ENCODE peak calls at places on chromosomes 4 and X, in seven cellular contexts. G is K562, Q is HCT116, I is GM12878, R is SK-N-SH, V is H1, A is HepG2. U is an unnamed sample.

GRCh38 chr4:95547708-95548471 is 883 bp downstream of the UNC5C start:
- DNase-seq in G (no peak), A (no peak), I (no peak), R (no peak), Q (no peak), V (no peak), U (no peak)

GRCh38 chr4:101055392-101055791 is 291.9 kb downstream of the PPP3CA start:
- DNase-seq in A (no peak), V (no peak), I (no peak), G (no peak), R (no peak), Q (no peak), U (no peak)

GRCh38 chr4:5050520-5050955 is 742 bp upstream of the STK32B start:
- DNase-seq in G (peak; percentile 77), Q (peak; percentile 34), R (peak; percentile 88), V (peak; percentile 53), I (no peak), A (peak; percentile 46), U (peak; percentile 84)

GRCh38 chr4:6087669-6088068 is 69.4 kb upstream of the C4orf50 start:
- DNase-seq in V (peak; percentile 59), A (peak; percentile 39), R (peak; percentile 73), I (no peak), Q (peak; percentile 51), G (peak; percentile 15), U (peak; percentile 74)

GRCh38 chr4:94880976-94881375 is 123.2 kb downstream of the BMPR1B start:
- DNase-seq in I (no peak), V (no peak), A (no peak), Q (no peak), G (no peak), R (no peak), U (no peak)

GRCh38 chrX:46758163-46758955 is 559 bp downstream of the SLC9A7 start:
- DNase-seq in I (no peak), G (no peak), V (no peak), Q (no peak), R (peak; percentile 5), A (no peak), U (no peak)

GRCh38 chrX:11619426-11619825 is 46.3 kb downstream of the ARHGAP6 start:
- DNase-seq in G (no peak), A (no peak), R (no peak), V (no peak), Q (no peak), I (no peak), U (no peak)

GRCh38 chrX:123175366-123176122 is 8.5 kb upstream of the GRIA3 start:
- DNase-seq in R (no peak), V (no peak), A (no peak), G (no peak), Q (no peak), I (no peak), U (no peak)

GRCh38 chrX:153970398-153971123 is 1.1 kb downstream of the HCFC1 start:
- DNase-seq in Q (no peak), I (no peak), V (no peak), R (peak; percentile 77), G (peak; percentile 69), A (peak; percentile 29), U (peak; percentile 32)

GRCh38 chr4:106694232-106694631 is 325.7 kb upstream of the GIMD1 start:
- DNase-seq in G (no peak), I (no peak), A (no peak), R (no peak), V (no peak), Q (no peak), U (no peak)

GRCh38 chr4:148764720-148765119 is 322.5 kb upstream of the NR3C2 start:
- DNase-seq in V (no peak), Q (no peak), G (no peak), I (no peak), A (no peak), R (no peak), U (no peak)

GRCh38 chrX:17637235-17637634 is 100.1 kb upstream of the SCML1 start:
- DNase-seq in Q (no peak), G (no peak), A (no peak), R (no peak), I (no peak), V (no peak), U (no peak)

GRCh38 chr4:6495296-6495590 is 22.8 kb upstream of the PPP2R2C start:
- DNase-seq in G (no peak), Q (no peak), R (no peak), I (no peak), A (no peak), V (no peak), U (no peak)

GRCh38 chrX:110989869-110990268 is 106.1 kb upstream of the PAK3 start:
- DNase-seq in Q (no peak), I (no peak), G (no peak), V (no peak), R (no peak), A (no peak), U (no peak)

GRCh38 chrX:110989447-110989846 is 106.5 kb upstream of the PAK3 start:
- DNase-seq in A (no peak), Q (no peak), V (no peak), R (no peak), G (no peak), I (no peak), U (no peak)

GRCh38 chrX:110987292-110987691 is 108.7 kb upstream of the PAK3 start:
- DNase-seq in Q (no peak), R (no peak), A (no peak), G (no peak), V (no peak), I (no peak), U (no peak)

GRCh38 chrX:110992611-110993010 is 103.4 kb upstream of the PAK3 start:
- DNase-seq in A (peak; percentile 5), G (peak; percentile 29), V (peak; percentile 21), I (no peak), Q (no peak), R (peak; percentile 24), U (peak; percentile 55)
- TF ChIP-seq YY1 in A (no peak), G (no peak), V (no peak), I (no peak), Q (no peak), R (no peak), U (no peak)

DNA sequence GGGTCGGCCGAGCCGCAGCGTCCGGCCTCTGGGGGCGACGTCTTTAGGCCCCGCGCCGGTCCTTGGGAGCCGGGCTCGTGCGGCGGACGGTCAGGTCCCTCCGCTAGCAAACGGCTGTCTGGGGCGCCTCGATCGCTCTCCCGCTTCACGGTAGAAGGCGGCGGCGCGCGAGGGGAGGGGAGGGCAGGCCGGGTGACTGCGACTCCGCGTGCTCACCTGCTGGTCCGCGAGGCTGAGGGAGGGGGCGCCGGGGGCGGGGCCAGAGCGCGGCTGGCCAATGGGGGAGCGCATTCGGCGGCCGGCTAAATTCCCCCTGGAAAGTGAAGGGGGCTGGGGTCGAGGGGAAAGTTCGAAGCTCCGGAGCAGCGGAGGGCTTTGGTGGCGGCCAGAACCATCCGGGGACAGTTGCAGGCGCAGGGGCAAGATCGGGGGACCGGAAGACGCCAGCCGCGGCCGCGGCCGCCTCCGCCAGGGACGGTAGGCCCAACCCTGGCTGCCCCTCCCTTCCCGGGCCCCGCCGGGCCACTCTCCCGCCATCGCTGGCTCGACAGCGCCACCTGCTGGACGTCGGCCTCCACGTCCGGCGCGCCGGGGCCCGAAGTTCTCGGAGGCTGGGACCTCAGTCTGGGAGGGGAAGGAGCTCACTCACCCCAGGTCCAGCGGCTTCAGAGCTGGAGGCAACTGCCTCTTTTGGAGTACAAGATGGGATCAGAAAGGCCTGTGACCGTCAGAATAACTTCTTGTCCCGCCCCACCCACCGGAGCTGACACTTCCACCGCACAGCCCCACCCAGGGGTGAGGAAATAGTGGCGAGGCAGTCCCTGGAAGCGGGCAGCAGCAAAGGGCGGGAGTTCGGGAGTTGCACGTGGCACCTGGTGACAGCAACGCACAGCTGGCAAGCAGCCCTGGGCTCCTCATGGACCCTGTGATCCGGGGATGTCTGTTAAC is 49.9 kb downstream of the ELF4 start:
- DNase-seq in I (no peak), G (peak; percentile 93), A (peak; percentile 30), Q (peak; percentile 12), V (no peak), R (peak; percentile 98), U (no peak)
- H3K4me3 ChIP-seq in I (peak overlapping the region; percentile 36), G (peak overlapping the region; percentile 42), A (peak overlapping the region; percentile 46), Q (no peak overlapping the region), V (peak overlapping the region; percentile 58), R (peak overlapping the region; percentile 60), U (peak overlapping the region; percentile 21)

DNA sequence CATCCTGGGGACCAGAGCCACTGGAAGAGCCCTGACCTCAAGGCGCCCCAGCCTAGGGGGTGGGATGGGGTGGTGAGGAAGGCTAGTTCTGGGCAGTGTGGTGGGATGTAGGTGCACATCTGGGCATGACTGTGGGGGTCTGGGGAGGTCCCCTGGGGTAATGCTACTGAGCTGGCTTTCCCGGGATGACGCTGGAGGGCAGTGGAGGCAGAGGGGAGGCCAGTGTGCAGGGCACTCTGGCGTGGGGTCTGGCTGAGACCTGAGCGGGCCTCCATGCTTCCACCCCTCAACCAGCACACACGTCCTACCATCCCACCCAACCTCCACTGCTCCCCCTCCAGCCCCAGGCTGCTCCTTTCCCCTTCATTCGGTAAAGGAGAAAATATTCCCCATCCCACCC is 4.8 kb upstream of the SH3BP2 start:
- DNase-seq in R (no peak), Q (no peak), V (no peak), A (no peak), G (no peak), I (no peak), U (no peak)
- H3K4me1 ChIP-seq in R (peaks cover 24% of the 10 kb centered on the region), Q (peaks cover 2% of the 10 kb centered on the region), V (peaks cover 13% of the 10 kb centered on the region), A (peaks cover 80% of the 10 kb centered on the region), G (peaks cover 61% of the 10 kb centered on the region), I (peaks cover 43% of the 10 kb centered on the region), U (peaks cover 31% of the 10 kb centered on the region)

GRCh38 chrX:45300638-45301037 is 100.0 kb upstream of the DIPK2B start:
- DNase-seq in R (no peak), V (no peak), A (no peak), I (no peak), Q (no peak), G (no peak), U (no peak)

DNA sequence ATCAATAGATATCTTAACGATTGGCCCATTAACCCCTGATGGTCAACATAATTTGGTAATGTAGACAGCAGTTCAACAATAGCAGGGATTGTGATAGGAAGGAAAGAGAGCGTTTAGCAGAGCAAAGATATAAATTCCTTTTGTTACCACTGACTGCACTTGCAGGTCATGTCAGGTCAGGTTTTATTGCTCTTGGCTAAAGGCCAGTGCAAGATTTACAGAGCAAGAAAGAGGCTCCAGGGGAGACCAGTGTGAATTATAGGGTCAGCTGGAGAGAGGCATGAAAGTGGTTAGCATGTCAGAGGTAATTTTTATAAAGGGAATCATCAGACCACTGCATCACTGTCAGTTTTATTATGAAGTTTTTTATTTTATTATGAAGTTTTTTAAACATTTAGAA is 94.9 kb upstream of the DIPK2B start:
- DNase-seq in I (no peak), V (no peak), Q (peak; percentile 3), A (peak; percentile 35), G (no peak), R (no peak), U (no peak)
- TF ChIP-seq YY1 in I (no peak), V (no peak), Q (no peak), A (no peak), G (no peak), R (no peak), U (no peak)

GRCh38 chrX:120016068-120016441 is 61.4 kb downstream of the RHOXF2B start:
- DNase-seq in R (no peak), A (no peak), V (no peak), Q (no peak), G (no peak), I (no peak), U (no peak)
- H3K4me3 ChIP-seq in R (no peak overlapping the region), A (no peak overlapping the region), V (peak overlapping the region; percentile 61), Q (no peak overlapping the region), G (no peak overlapping the region), I (no peak overlapping the region), U (peak overlapping the region; percentile 56)